ENCODE peak calls at places on chromosomes 3 and 15, in five cellular contexts. H, C, I, A and G are unnamed samples. For H3K4me1, the result is how much of the 10 kb centered on the place peaks cover.

GRCh38 chr3:115113367-115113766 is 33.7 kb downstream of the ZBTB20 start:
- ATAC-seq in A (no peak), H (no peak), C (no peak), I (peak), G (no peak)

GRCh38 chr3:111164621-111165020 is 93.0 kb downstream of the NECTIN3 start:
- ATAC-seq in A (no peak), H (no peak), I (no peak), C (no peak), G (no peak)

GRCh38 chr15:58444658-58445332 is 13.0 kb downstream of the LIPC start:
- ATAC-seq in H (no peak), I (no peak), A (no peak), C (no peak), G (no peak)

GRCh38 chr3:43294975-43295374 is 8.6 kb downstream of the SNRK start:
- ATAC-seq in C (no peak), A (no peak), H (no peak), I (no peak), G (no peak)

GRCh38 chr3:15536856-15537255 is 15.3 kb upstream of the COLQ start:
- ATAC-seq in H (no peak), C (no peak), A (no peak), I (no peak), G (no peak)

GRCh38 chr3:195868866-195869412 is 39.4 kb downstream of the TNK2 start:
- ATAC-seq in H (no peak), I (no peak), C (no peak), A (no peak), G (no peak)

GRCh38 chr15:31303434-31304073 is 23.1 kb upstream of the KLF13 start:
- ATAC-seq in A (peak), C (peak), H (peak), I (no peak), G (peak)

GRCh38 chr3:152073267-152073666 is 195.5 kb upstream of the MBNL1 start:
- ATAC-seq in I (no peak), H (no peak), C (no peak), A (no peak), G (no peak)

GRCh38 chr3:126472277-126473006 is 3.2 kb downstream of the ZXDC start:
- ATAC-seq in C (peak), A (peak), H (no peak), I (peak), G (peak)

GRCh38 chr15:70492240-70493177 is 270.8 kb downstream of the UACA start:
- ATAC-seq in H (peak), A (peak), I (peak), C (peak), G (peak)

GRCh38 chr3:4949659-4950058 is 29.6 kb upstream of the BHLHE40 start:
- ATAC-seq in H (no peak), I (peak), A (no peak), C (no peak), G (peak)

GRCh38 chr15:75698399-75698747 is 14.3 kb downstream of the CSPG4 start:
- ATAC-seq in C (no peak), A (no peak), H (no peak), I (no peak), G (no peak)

GRCh38 chr3:64685800-64686445 is 1.9 kb downstream of the ADAMTS9 start:
- ATAC-seq in I (peak), A (peak), H (peak), C (no peak), G (peak)
- TF ChIP-seq POLR2A in I (peak), A (no peak), H (peak), C (no peak), G (peak)

GRCh38 chr3:50319181-50319871 is 3.2 kb downstream of the HYAL2 start:
- ATAC-seq in A (no peak), H (no peak), C (no peak), I (no peak), G (no peak)
- H3K4me1 ChIP-seq in A (under half), H (under half), C (under half), I (half or more), G (half or more)

DNA sequence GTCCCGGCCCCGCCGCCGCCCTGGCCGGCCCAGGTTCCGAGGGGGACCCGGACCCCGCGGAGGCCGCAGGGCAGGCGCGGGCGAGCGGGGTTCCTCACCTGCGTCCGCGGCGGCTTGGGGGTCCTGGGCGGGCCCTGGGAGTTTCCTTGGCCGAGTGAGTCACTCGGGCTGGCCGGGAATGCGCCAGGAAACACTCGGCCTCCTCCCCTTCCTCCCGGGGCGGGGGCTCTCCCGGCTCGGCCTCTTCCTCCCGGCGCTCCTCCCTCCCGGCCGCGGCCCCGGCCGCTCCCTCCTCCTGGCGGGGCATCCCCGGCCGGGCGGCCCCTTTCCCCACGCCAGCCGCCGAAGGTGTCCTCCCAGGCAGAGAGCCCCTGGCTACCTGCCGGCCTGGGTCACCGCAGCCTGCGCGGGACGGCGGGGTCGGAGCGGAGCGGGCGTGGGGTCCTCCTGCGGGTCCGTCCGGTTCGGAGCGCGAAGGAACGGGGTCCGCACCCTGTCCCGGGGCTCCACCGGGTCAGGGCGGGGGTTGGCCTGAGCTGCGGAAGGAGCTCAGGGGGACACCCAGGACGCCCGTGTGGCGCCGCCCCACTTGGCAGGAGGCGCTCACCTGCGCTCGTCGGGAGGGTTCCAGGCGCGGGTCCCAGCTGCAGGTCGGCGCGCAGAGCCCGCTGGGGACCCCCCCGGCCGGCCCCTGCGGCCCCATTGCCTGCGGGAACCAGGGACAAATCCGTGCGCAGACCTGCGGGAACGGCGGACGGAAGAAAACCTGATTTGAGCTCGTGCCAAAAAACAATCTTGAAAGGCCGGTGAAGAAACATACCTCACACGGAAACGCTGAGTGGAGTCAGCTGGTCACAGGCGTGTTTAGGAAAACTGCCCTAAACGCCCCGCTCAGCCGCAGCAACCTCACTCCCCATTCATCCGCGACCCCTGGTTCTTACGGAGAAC is at the start of gene CYFIP1:
- ATAC-seq in I (peak), A (peak), C (peak), H (peak), G (peak)
- TF ChIP-seq POLR2A in I (peak), A (peak), C (peak), H (peak), G (peak)

DNA sequence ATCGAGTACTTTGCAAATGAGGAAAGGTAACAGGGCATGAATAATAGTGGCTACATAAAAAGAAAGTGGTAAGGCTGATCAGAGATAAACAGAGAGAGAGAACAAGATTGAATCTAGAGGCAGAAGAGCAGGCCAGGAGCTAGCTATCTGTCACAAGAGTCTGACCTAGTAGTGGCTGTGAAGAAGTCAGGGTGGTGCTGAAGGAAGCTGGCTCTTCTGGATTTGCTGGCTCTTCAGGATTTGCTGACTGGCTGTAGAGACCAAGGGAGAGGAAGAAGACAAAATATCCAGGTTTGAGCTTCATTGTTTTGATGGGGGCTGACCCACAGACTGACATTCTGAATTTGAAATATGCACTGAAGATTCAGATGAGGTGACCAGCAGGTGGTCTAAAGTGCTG is 142.3 kb downstream of the SSR3 start:
- ATAC-seq in H (no peak), C (no peak), A (no peak), I (no peak), G (no peak)
- H3K4me1 ChIP-seq in H (under half), C (under half), A (under half), I (under half), G (under half)

GRCh38 chr3:45885979-45886711 is at the start of gene CCR9:
- ATAC-seq in H (no peak), I (no peak), A (no peak), C (no peak), G (no peak)
- TF ChIP-seq POLR2A in H (no peak), I (no peak), A (peak), C (peak), G (no peak)